ENCODE peak calls at places on chromosomes 12 and 14, in five cellular contexts. G is HCT116, I is posterior cingulate gyrus, T is RCC 7860, W is T-helper 1 cell. V is an unnamed sample.

GRCh38 chr12:116358850-116359761 is 81.6 kb upstream of the MED13L start:
- DNase-seq in T (no peak), W (peak), I (peak), G (peak), V (no peak)

GRCh38 chr14:104656014-104656714 is 33.3 kb upstream of the INF2 start:
- DNase-seq in I (peak), T (no peak), W (no peak), G (no peak), V (no peak)

GRCh38 chr12:104369708-104370107 is 66.2 kb downstream of the EID3 start:
- DNase-seq in T (no peak), G (no peak), W (no peak), I (no peak), V (no peak)

GRCh38 chr12:9869307-9870161 is at the start of gene CLEC2B:
- DNase-seq in I (no peak), T (peak), W (no peak), G (no peak), V (peak)

GRCh38 chr14:93114068-93114710 is 1.5 kb downstream of the ITPK1 start:
- DNase-seq in T (no peak), I (no peak), W (no peak), G (no peak), V (no peak)

GRCh38 chr12:14972816-14973215 is at the start of gene PDE6H:
- DNase-seq in G (no peak), W (no peak), T (no peak), I (no peak), V (no peak)

GRCh38 chr12:14776236-14776959 is 26.9 kb downstream of the WBP11 start:
- DNase-seq in I (no peak), G (no peak), T (no peak), W (no peak), V (no peak)

GRCh38 chr14:66600416-66600815 is 92.5 kb downstream of the GPHN start:
- DNase-seq in G (no peak), I (no peak), W (no peak), T (no peak), V (no peak)

GRCh38 chr14:63890553-63890952 is 37.7 kb downstream of the SYNE2 start:
- DNase-seq in I (no peak), T (no peak), W (no peak), G (no peak), V (no peak)

GRCh38 chr14:99615497-99616245 is 11.7 kb upstream of the CCDC85C start:
- DNase-seq in G (no peak), W (no peak), I (no peak), T (no peak), V (no peak)

GRCh38 chr12:130398089-130398848 is 60.6 kb downstream of the PIWIL1 start:
- DNase-seq in G (no peak), I (no peak), W (no peak), T (no peak), V (no peak)

GRCh38 chr12:124646385-124647230 is 79.2 kb upstream of the NCOR2 start:
- DNase-seq in T (no peak), G (no peak), I (peak), W (no peak), V (no peak)

GRCh38 chr12:47816646-47817271 is 2.9 kb downstream of the HDAC7 start:
- DNase-seq in W (no peak), T (no peak), I (no peak), G (no peak), V (no peak)

GRCh38 chr12:8655421-8655820 is 7.2 kb downstream of the MFAP5 start:
- DNase-seq in T (no peak), W (no peak), G (no peak), I (no peak), V (no peak)

GRCh38 chr12:102300824-102301461 is 103.3 kb upstream of the PMCH start:
- DNase-seq in T (peak), I (no peak), G (peak), W (no peak), V (no peak)

GRCh38 chr14:69985456-69985855 is 106.2 kb downstream of the SMOC1 start:
- DNase-seq in T (no peak), W (no peak), I (no peak), G (no peak), V (no peak)

GRCh38 chr12:92506460-92506859 is 196.3 kb upstream of the PLEKHG7 start:
- DNase-seq in G (no peak), T (no peak), I (no peak), W (no peak), V (no peak)

GRCh38 chr12:32559434-32559833 is 119.7 kb upstream of the DNM1L start:
- DNase-seq in G (no peak), T (no peak), I (no peak), W (no peak), V (no peak)

GRCh38 chr14:39229601-39230110 is 4.1 kb upstream of the MIA2 start:
- DNase-seq in I (no peak), G (no peak), W (no peak), T (no peak), V (no peak)

GRCh38 chr14:105199093-105199492 is 18.0 kb upstream of the NUDT14 start:
- DNase-seq in I (no peak), T (peak), G (no peak), W (no peak), V (no peak)

GRCh38 chr12:105561981-105562726 is 231.7 kb downstream of the C12orf75 start:
- DNase-seq in W (no peak), I (no peak), G (peak), T (peak), V (no peak)

GRCh38 chr12:112796067-112796466 is 4.5 kb downstream of the RPH3A start:
- DNase-seq in W (no peak), I (no peak), T (no peak), G (no peak), V (no peak)

GRCh38 chr12:66508025-66508424 is 170.9 kb downstream of the GRIP1 start:
- DNase-seq in I (no peak), G (no peak), T (no peak), W (no peak), V (no peak)

GRCh38 chr12:32025906-32026305 is 66.7 kb downstream of the RESF1 start:
- DNase-seq in G (no peak), I (no peak), W (no peak), T (no peak), V (no peak)

GRCh38 chr12:6461401-6462233 is 8.9 kb downstream of the VAMP1 start:
- DNase-seq in W (peak), I (no peak), T (no peak), G (no peak), V (no peak)

GRCh38 chr12:12560587-12561304 is 1.9 kb downstream of the DUSP16 start:
- DNase-seq in T (peak), W (peak), G (no peak), I (no peak), V (peak)

GRCh38 chr12:78308701-78309100 is 478.0 kb downstream of the NAV3 start:
- DNase-seq in T (no peak), W (no peak), G (no peak), I (no peak), V (no peak)

GRCh38 chr12:116201359-116201758 is 76.1 kb downstream of the MED13L start:
- DNase-seq in T (no peak), G (no peak), W (no peak), I (no peak), V (no peak)

GRCh38 chr12:19107750-19108149 is 21.8 kb upstream of the PLEKHA5 start:
- DNase-seq in W (no peak), T (no peak), G (no peak), I (no peak), V (no peak)

GRCh38 chr14:71341160-71341559 is 433.9 kb downstream of the PCNX1 start:
- DNase-seq in I (no peak), W (no peak), G (no peak), T (no peak), V (no peak)

GRCh38 chr12:16112151-16112550 is 165.3 kb downstream of the SLC15A5 start:
- DNase-seq in G (no peak), T (no peak), W (no peak), I (no peak), V (no peak)

GRCh38 chr12:82486524-82487235 is 128.4 kb downstream of the METTL25 start:
- DNase-seq in I (no peak), W (no peak), T (no peak), G (peak), V (no peak)

GRCh38 chr14:94677747-94678146 is 65.6 kb downstream of the SERPINA3 start:
- DNase-seq in W (no peak), G (no peak), T (no peak), I (no peak), V (no peak)

V was measured in SW 1271.